ENCODE peak calls at places on chromosomes 7 and 10, in six cellular contexts. A is cardiac muscle cell, Z is prostate gland, U is brain microvascular endothelial cell, E is body of pancreas, V is mammary epithelial cell. R is an unnamed sample. For H3K27me3, the result is how much of the 10 kb centered on the place peaks cover.

GRCh38 chr7:98653601-98654310 is 36.7 kb downstream of the NPTX2 start:
- DNase-seq in A (no peak), Z (no peak), U (no peak), E (no peak), V (no peak), R (no peak)

GRCh38 chr10:79431891-79432831 is 13.3 kb downstream of the ZCCHC24 start:
- DNase-seq in A (no peak), Z (no peak), U (no peak), E (no peak), V (no peak), R (no peak)

GRCh38 chr10:58384095-58384494 is 1.1 kb upstream of the TFAM start:
- DNase-seq in A (no peak), Z (no peak), U (no peak), E (no peak), V (peak), R (no peak)

GRCh38 chr7:11923376-11923922 is 91.5 kb upstream of the THSD7A start:
- DNase-seq in A (no peak), Z (no peak), U (no peak), E (no peak), V (no peak), R (no peak)

GRCh38 chr10:86372785-86373239 is 6.2 kb upstream of the GRID1 start:
- DNase-seq in A (no peak), Z (no peak), U (no peak), E (no peak), V (no peak), R (no peak)

GRCh38 chr10:112203328-112204076 is 19.9 kb upstream of the GPAM start:
- DNase-seq in A (no peak), Z (no peak), U (no peak), E (no peak), V (no peak), R (no peak)

GRCh38 chr7:130996841-130997231 is 262.8 kb upstream of the KLF14 start:
- DNase-seq in A (no peak), Z (peak), U (peak), E (peak), V (peak), R (peak)

GRCh38 chr10:122172311-122173008 is 98.6 kb upstream of the BTBD16 start:
- DNase-seq in A (no peak), Z (no peak), U (no peak), E (no peak), V (no peak), R (no peak)

GRCh38 chr10:112435013-112435619 is 11.6 kb downstream of the ZDHHC6 start:
- DNase-seq in A (no peak), Z (no peak), U (no peak), E (no peak), V (peak), R (peak)

GRCh38 chr7:99478464-99479440 is 6.1 kb downstream of the ZNF789 start:
- DNase-seq in A (no peak), Z (no peak), U (no peak), E (no peak), V (no peak), R (no peak)

GRCh38 chr10:112369495-112370423 is 4.2 kb upstream of the ACSL5 start:
- DNase-seq in A (no peak), Z (no peak), U (no peak), E (no peak), V (no peak), R (no peak)

GRCh38 chr7:69448071-69448470 is 150.2 kb upstream of the AUTS2 start:
- DNase-seq in A (no peak), Z (no peak), U (no peak), E (no peak), V (no peak), R (no peak)

GRCh38 chr10:62769574-62770242 is 34.8 kb upstream of the ADO start:
- DNase-seq in A (no peak), Z (no peak), U (no peak), E (no peak), V (no peak), R (peak)

GRCh38 chr10:14583252-14583651 is 191.4 kb downstream of the FAM107B start:
- DNase-seq in A (no peak), Z (no peak), U (no peak), E (no peak), V (no peak), R (no peak)

GRCh38 chr10:26044123-26044749 is 110.2 kb downstream of the MYO3A start:
- DNase-seq in A (peak), Z (no peak), U (no peak), E (peak), V (no peak), R (peak)

GRCh38 chr7:130425798-130426197 is 15.0 kb downstream of the CEP41 start:
- DNase-seq in A (no peak), Z (no peak), U (no peak), E (no peak), V (no peak), R (no peak)

GRCh38 chr7:108331971-108332370 is 124.3 kb downstream of the NRCAM start:
- DNase-seq in A (no peak), Z (no peak), U (no peak), E (no peak), V (no peak), R (no peak)

GRCh38 chr7:12564996-12565764 is 5.3 kb upstream of the SCIN start:
- DNase-seq in A (no peak), Z (no peak), U (peak), E (no peak), V (no peak), R (no peak)

GRCh38 chr7:130940907-130941306 is 206.9 kb upstream of the KLF14 start:
- DNase-seq in A (no peak), Z (no peak), U (no peak), E (peak), V (no peak), R (peak)

GRCh38 chr10:103493911-103494877 is 689 bp downstream of the NEURL1 start:
- DNase-seq in A (peak), Z (no peak), U (no peak), E (peak), V (no peak), R (no peak)

GRCh38 chr7:30925913-30926312 is 14.3 kb downstream of the AQP1 start:
- DNase-seq in A (no peak), Z (no peak), U (no peak), E (peak), V (no peak), R (no peak)

GRCh38 chr10:71264345-71265200 is 52.2 kb downstream of the UNC5B start:
- DNase-seq in A (no peak), Z (no peak), U (no peak), E (no peak), V (no peak), R (peak)

DNA sequence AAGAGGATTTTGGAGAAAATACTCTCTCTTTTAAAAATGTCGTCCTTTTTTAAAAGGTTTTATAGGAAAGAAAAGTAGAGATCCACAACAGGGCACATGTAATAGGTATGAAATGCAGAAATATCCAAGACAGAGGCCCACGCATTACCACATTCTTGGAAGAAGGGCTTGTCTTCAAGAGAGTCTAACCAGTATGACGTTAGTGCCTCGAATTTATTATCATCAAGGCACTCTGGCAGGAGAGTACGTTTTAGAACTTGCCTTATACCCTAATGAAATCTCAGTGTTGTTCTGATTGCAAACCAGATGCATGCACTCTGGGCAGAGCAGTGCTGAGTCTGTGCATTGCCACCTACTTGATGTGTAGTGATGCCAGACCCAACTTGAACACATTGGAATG is 342.6 kb upstream of the NFE2L3 start:
- DNase-seq in A (no peak), Z (no peak), U (no peak), E (no peak), V (no peak), R (no peak)
- H3K27me3 ChIP-seq in A (under half), Z (under half), U (under half), E (under half), V (under half), R (under half)

GRCh38 chr7:139853576-139854511 is 24.8 kb downstream of the TBXAS1 start:
- DNase-seq in A (no peak), Z (peak), U (peak), E (no peak), V (peak), R (peak)
- H3K27ac ChIP-seq in A (no peak), Z (peak), U (no peak), E (no peak), V (no peak), R (no peak)

DNA sequence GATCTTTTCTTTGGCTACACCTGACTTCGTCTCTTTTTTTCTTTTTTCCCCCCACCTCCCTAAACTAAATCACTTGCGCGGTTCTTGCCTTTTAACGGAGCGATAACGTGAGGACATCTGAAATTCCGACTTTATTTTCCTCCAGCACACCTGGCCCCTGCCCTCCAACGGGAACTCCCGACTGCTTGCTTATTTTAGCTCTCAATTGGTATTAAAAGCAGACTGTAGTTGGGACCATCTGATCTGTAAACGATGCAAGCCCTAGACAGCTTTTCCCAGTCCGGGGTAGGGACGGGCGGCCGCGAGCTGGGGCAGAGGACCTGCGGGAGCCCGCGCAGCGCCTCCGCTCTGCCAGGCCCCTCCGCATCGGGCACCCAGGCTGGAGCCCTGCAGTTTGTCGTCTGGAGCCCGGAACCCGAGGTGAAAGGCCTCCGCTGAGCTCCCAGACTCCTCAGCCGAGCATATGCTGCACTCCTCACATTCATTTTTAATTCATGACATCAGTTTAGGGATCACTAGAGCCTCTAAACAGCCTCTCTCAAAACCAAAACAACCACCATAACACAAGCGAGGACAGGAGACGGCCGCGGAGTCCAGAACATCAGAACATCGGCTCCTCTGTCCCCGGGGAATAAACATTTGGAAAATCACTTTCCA is 10.0 kb upstream of the EMX2 start:
- DNase-seq in A (no peak), Z (no peak), U (no peak), E (no peak), V (no peak), R (no peak)
- H3K27me3 ChIP-seq in A (half or more), Z (half or more), U (half or more), E (under half), V (half or more), R (half or more)

DNA sequence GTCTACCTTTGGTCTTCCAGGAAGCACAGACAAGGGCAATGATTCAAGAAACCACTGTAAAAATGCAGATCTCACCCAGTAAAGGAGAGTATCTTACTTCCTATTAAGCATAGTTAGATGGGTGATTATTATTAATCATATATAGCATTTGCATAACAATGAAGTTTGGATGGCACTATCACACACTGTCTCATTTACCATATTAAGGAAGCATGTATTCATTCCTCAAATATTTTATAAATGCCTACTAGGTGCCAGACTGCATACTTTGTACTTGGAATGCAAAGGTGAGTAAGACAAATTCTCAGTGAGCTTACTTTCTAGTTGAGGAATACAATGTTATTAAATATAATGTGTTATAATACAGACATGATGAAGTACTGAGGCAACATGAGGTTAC is 53.9 kb upstream of the SKAP2 start:
- DNase-seq in A (no peak), Z (no peak), U (no peak), E (no peak), V (peak), R (no peak)
- H3K27ac ChIP-seq in A (no peak), Z (no peak), U (no peak), E (no peak), V (peak), R (no peak)

GRCh38 chr10:8044331-8044907 is 10.1 kb upstream of the GATA3 start:
- DNase-seq in A (no peak), Z (no peak), U (no peak), E (no peak), V (no peak), R (no peak)
- H3K27me3 ChIP-seq in A (half or more), Z (under half), U (half or more), E (half or more), V (under half), R (half or more)

GRCh38 chr10:44416976-44417375 is 32.1 kb upstream of the CXCL12 start:
- DNase-seq in A (no peak), Z (no peak), U (no peak), E (no peak), V (no peak), R (no peak)
- H3K27ac ChIP-seq in A (no peak), Z (no peak), U (no peak), E (no peak), V (no peak), R (no peak)

DNA sequence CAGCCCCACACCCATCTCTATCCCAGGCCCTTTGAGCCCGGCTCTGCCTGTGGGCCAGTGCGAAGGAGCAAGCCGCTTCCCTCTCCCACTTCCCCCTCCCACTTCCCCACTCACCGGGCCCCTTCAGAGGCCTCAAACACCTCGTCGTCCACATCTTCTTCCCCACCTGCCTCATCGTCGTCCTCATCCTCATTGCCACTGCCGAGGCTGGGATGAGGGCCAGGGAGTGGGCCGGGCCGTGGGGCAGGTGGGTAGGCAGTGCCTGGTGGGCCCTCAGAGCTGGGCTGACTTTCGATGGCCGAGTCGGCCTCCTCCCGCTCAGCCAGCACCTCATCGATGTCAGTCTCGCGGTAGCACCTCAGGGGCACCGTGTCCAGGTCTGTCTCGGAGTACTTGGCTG is 3.8 kb downstream of the PSD start:
- DNase-seq in A (no peak), Z (no peak), U (no peak), E (no peak), V (no peak), R (no peak)
- H3K27me3 ChIP-seq in A (under half), Z (under half), U (under half), E (under half), V (under half), R (under half)

GRCh38 chr10:114044251-114045070 is 795 bp downstream of the ADRB1 start:
- DNase-seq in A (no peak), Z (no peak), U (no peak), E (no peak), V (no peak), R (peak)
- H3K27ac ChIP-seq in A (no peak), Z (peak), U (no peak), E (no peak), V (no peak), R (peak)

R was measured in A673.